ENCODE peak calls at places on chromosome 10, in six cellular contexts. S is activated T-helper 2 cell treated with anti-CD3 and anti-CD28 coated beads, Interferon-gamma antibody, Interleukin-2, Interleukin-4, amounts not matched to agents 10 μg/mL and 5 μg/mL and 100 μg/mL, durations not matched to agents 14 hours and 24 hours and 36 hours; A is astrocyte of the spinal cord; C is activated CD4-positive, alpha-beta T cell treated with anti-CD3 and anti-CD28 coated beads for 36 hours; I is endothelial cell; T is heart left ventricle. B is an unnamed sample.

GRCh38 chr10:95354130-95354529 is 63.3 kb upstream of the PDLIM1 start:
- DNase-seq in C (no peak), S (no peak), T (no peak), I (no peak), A (no peak), B (peak; percentile 15)

GRCh38 chr10:43867667-43868361 is 219.1 kb upstream of the ZNF32 start:
- DNase-seq in S (no peak), C (no peak), T (no peak), A (peak; percentile 80), I (no peak), B (no peak)

GRCh38 chr10:114680557-114681117 is 22.6 kb upstream of the ABLIM1 start:
- DNase-seq in T (no peak), C (no peak), A (no peak), I (no peak), S (no peak), B (no peak)

GRCh38 chr10:71286521-71287294 is 32.4 kb upstream of the SLC29A3 start:
- DNase-seq in I (no peak), S (no peak), A (no peak), C (no peak), T (no peak), B (no peak)

GRCh38 chr10:91883549-91884542 is 25.4 kb downstream of the FGFBP3 start:
- DNase-seq in I (no peak), S (no peak), T (peak; percentile 35), A (peak; percentile 51), C (no peak), B (no peak)

GRCh38 chr10:120987359-120987758 is 136.2 kb downstream of the WDR11 start:
- DNase-seq in A (no peak), I (no peak), T (no peak), S (no peak), C (no peak), B (no peak)

GRCh38 chr10:75187961-75188426 is 22.6 kb upstream of the VDAC2 start:
- DNase-seq in A (peak; percentile 65), I (peak; percentile 47), T (peak; percentile 44), C (peak; percentile 81), S (peak; percentile 58), B (peak; percentile 61)

GRCh38 chr10:132062641-132063390 is 2.9 kb upstream of the JAKMIP3 start:
- DNase-seq in I (no peak), T (no peak), S (no peak), C (no peak), A (no peak), B (no peak)

GRCh38 chr10:34861293-34862004 is 46.4 kb upstream of the PARD3 start:
- DNase-seq in I (no peak), C (no peak), T (no peak), S (no peak), A (peak; percentile 6), B (no peak)

GRCh38 chr10:58531084-58531695 is 18.5 kb downstream of the BICC1 start:
- DNase-seq in S (peak; percentile 14), C (peak; percentile 71), T (peak; percentile 37), A (peak; percentile 84), I (peak; percentile 77), B (peak; percentile 6)

GRCh38 chr10:35433851-35434426 is 97.6 kb downstream of the CCNY start:
- DNase-seq in C (no peak), T (no peak), I (no peak), A (peak; percentile 96), S (no peak), B (no peak)

GRCh38 chr10:77905086-77905735 is 21.3 kb downstream of the DLG5 start:
- DNase-seq in I (no peak), C (no peak), S (no peak), A (no peak), T (no peak), B (no peak)

GRCh38 chr10:61733358-61733940 is 70.7 kb downstream of the CABCOCO1 start:
- DNase-seq in C (peak; percentile 19), T (peak; percentile 10), A (peak; percentile 64), I (peak; percentile 41), S (no peak), B (peak; percentile 10)

GRCh38 chr10:73096452-73097304 is at the start of gene P4HA1:
- DNase-seq in T (peak; percentile 99), I (peak; percentile 99), S (peak; percentile 97), A (peak; percentile 99), C (peak; percentile 100), B (peak; percentile 98)

GRCh38 chr10:30813872-30814471 is 184.4 kb upstream of the LYZL2 start:
- DNase-seq in C (no peak), I (no peak), T (no peak), S (no peak), A (peak; percentile 92), B (no peak)

GRCh38 chr10:4535531-4535930 is 290.5 kb upstream of the AKR1E2 start:
- DNase-seq in T (no peak), I (no peak), A (no peak), S (no peak), C (no peak), B (no peak)

GRCh38 chr10:132036887-132037675 is 28.7 kb upstream of the JAKMIP3 start:
- DNase-seq in S (no peak), C (peak; percentile 18), A (no peak), I (no peak), T (no peak), B (no peak)

GRCh38 chr10:126012485-126012884 is 116.1 kb downstream of the FANK1 start:
- DNase-seq in S (no peak), T (no peak), I (no peak), A (peak; percentile 23), C (no peak), B (no peak)

GRCh38 chr10:9999627-10000026 is 1018.0 kb upstream of the CELF2 start:
- DNase-seq in T (no peak), S (no peak), I (no peak), A (no peak), C (no peak), B (no peak)

GRCh38 chr10:7948601-7949000 is 105.9 kb upstream of the GATA3 start:
- DNase-seq in I (no peak), S (no peak), T (no peak), A (peak; percentile 39), C (no peak), B (no peak)

GRCh38 chr10:60629332-60629731 is 148.9 kb upstream of the CDK1 start:
- DNase-seq in C (no peak), T (no peak), I (no peak), S (no peak), A (no peak), B (no peak)

GRCh38 chr10:21929070-21929469 is 74.5 kb downstream of the DNAJC1 start:
- DNase-seq in C (no peak), S (no peak), A (no peak), T (no peak), I (no peak), B (no peak)

GRCh38 chr10:130338588-130339070 is 202.4 kb downstream of the GLRX3 start:
- DNase-seq in S (no peak), A (no peak), I (no peak), C (no peak), T (no peak), B (no peak)

GRCh38 chr10:13788701-13789447 is 202.1 kb downstream of the PRPF18 start:
- DNase-seq in A (peak; percentile 57), T (peak; percentile 48), S (no peak), C (peak; percentile 25), I (no peak), B (no peak)

GRCh38 chr10:12689893-12690292 is 311.6 kb downstream of the CCDC3 start:
- DNase-seq in I (no peak), S (no peak), T (no peak), C (no peak), A (no peak), B (no peak)

GRCh38 chr10:25805986-25806385 is 128.0 kb upstream of the MYO3A start:
- DNase-seq in A (no peak), C (no peak), S (no peak), I (no peak), T (no peak), B (no peak)